ENCODE peak calls at places on chromosomes 3 and 15, in seven cellular contexts. K is CD8-positive, alpha-beta memory T cell; S is PC-3; X is tibial nerve; U is IMR-90; R is heart right ventricle; O is breast epithelium. C is an unnamed sample.

GRCh38 chr3:170044280-170044679 is 6.5 kb downstream of the GPR160 start:
- DNase-seq in X (no peak), R (no peak), O (no peak), K (no peak), S (no peak), U (no peak), C (no peak)

GRCh38 chr15:100994597-100995446 is 75.7 kb downstream of the LRRK1 start:
- DNase-seq in U (no peak), R (no peak), X (no peak), K (no peak), S (no peak), O (no peak), C (no peak)

GRCh38 chr15:45139770-45140169 is 10.0 kb downstream of the DUOX1 start:
- DNase-seq in X (no peak), R (no peak), O (no peak), S (no peak), U (no peak), K (no peak), C (no peak)

GRCh38 chr15:31214864-31215489 is 111.7 kb upstream of the KLF13 start:
- DNase-seq in K (no peak), U (no peak), O (peak; percentile 86), S (peak; percentile 6), X (peak; percentile 38), R (peak; percentile 54), C (peak; percentile 29)

GRCh38 chr15:41948499-41948898 is 23.9 kb downstream of the EHD4 start:
- DNase-seq in K (no peak), S (no peak), R (no peak), U (no peak), O (peak; percentile 35), X (no peak), C (no peak)

GRCh38 chr3:103968751-103969150 is 1398.0 kb upstream of the ALCAM start:
- DNase-seq in U (no peak), K (no peak), S (no peak), X (no peak), R (no peak), O (no peak), C (no peak)

GRCh38 chr3:7000501-7000900 is 139.6 kb downstream of the GRM7 start:
- DNase-seq in S (no peak), R (no peak), K (no peak), X (no peak), O (no peak), U (no peak), C (no peak)

GRCh38 chr3:33790091-33790490 is 8.3 kb upstream of the PDCD6IP start:
- DNase-seq in K (no peak), U (no peak), R (no peak), O (no peak), X (no peak), S (peak; percentile 81), C (no peak)

GRCh38 chr3:164486150-164486549 is 592.1 kb downstream of the SI start:
- DNase-seq in U (no peak), X (no peak), S (no peak), R (no peak), K (no peak), O (no peak), C (no peak)

GRCh38 chr15:69074011-69074842 is 59.7 kb downstream of the NOX5 start:
- DNase-seq in R (peak; percentile 69), O (peak; percentile 44), X (no peak), K (no peak), S (peak; percentile 72), U (peak; percentile 54), C (no peak)

GRCh38 chr3:177977381-177978158 is 558.7 kb upstream of the KCNMB2 start:
- DNase-seq in O (no peak), X (no peak), K (no peak), R (no peak), S (peak; percentile 83), U (peak; percentile 96), C (no peak)

GRCh38 chr3:186938716-186939115 is 8.4 kb downstream of the ST6GAL1 start:
- DNase-seq in K (no peak), R (peak; percentile 25), U (peak; percentile 75), X (no peak), O (no peak), S (no peak), C (peak; percentile 83)

GRCh38 chr3:157103280-157103679 is 56.7 kb downstream of the CCNL1 start:
- DNase-seq in R (no peak), X (no peak), U (no peak), O (no peak), S (no peak), K (no peak), C (no peak)

GRCh38 chr15:52163321-52164190 is 27.6 kb downstream of the GNB5 start:
- DNase-seq in X (no peak), S (no peak), R (no peak), K (no peak), U (no peak), O (no peak), C (no peak)

GRCh38 chr15:34659056-34659455 is 75.6 kb upstream of the GOLGA8B start:
- DNase-seq in U (no peak), S (no peak), R (no peak), X (no peak), O (no peak), K (no peak), C (no peak)

GRCh38 chr15:64701482-64701881 is 73.9 kb downstream of the RBPMS2 start:
- DNase-seq in X (no peak), U (no peak), S (no peak), R (no peak), O (no peak), K (no peak), C (no peak)

GRCh38 chr3:81496407-81497104 is 264.9 kb downstream of the GBE1 start:
- DNase-seq in O (no peak), S (peak; percentile 18), K (no peak), R (no peak), X (no peak), U (no peak), C (no peak)

GRCh38 chr15:65960586-65960985 is 91.3 kb downstream of the RAB11A start:
- DNase-seq in U (no peak), X (no peak), K (no peak), R (no peak), O (no peak), S (no peak), C (no peak)

DNA sequence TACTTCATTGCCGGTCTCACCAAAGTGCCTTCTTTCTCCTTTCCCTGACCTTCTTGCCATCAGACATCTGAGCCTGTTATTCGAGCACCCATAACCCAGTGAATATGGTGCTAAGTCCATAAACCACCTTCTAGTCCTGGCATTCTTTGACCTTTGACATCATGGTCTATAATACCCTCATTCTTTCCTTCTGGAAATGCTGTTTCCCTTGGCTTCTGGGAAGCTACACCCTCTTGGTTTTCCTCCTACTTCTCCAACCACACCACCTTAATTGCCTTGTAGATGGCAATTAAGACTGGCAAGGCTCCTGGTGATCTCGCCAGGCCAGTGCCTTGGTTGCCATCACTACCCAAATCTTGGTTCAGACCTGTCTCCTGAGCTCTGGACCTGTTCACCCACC is 56.1 kb upstream of the TRAK1 start:
- DNase-seq in K (no peak), X (no peak), R (no peak), O (no peak), U (no peak), S (no peak), C (no peak)
- H3K4me1 ChIP-seq in K (no peaks in the 10 kb centered on the region), X (peaks cover 46% of the 10 kb centered on the region), R (peaks cover 67% of the 10 kb centered on the region), O (no peaks in the 10 kb centered on the region), U (peaks cover 47% of the 10 kb centered on the region), S (peaks cover 21% of the 10 kb centered on the region), C (peaks cover 15% of the 10 kb centered on the region)

GRCh38 chr15:78016860-78017259 is 60.7 kb downstream of the TBC1D2B start:
- DNase-seq in R (no peak), S (no peak), O (no peak), K (no peak), X (no peak), U (no peak), C (no peak)

GRCh38 chr15:78021761-78022160 is 55.8 kb downstream of the TBC1D2B start:
- DNase-seq in K (no peak), S (no peak), U (no peak), O (no peak), R (no peak), X (no peak), C (no peak)

GRCh38 chr15:78020007-78020406 is 57.5 kb downstream of the TBC1D2B start:
- DNase-seq in X (no peak), R (no peak), K (no peak), S (no peak), U (no peak), O (no peak), C (no peak)

GRCh38 chr15:78018445-78018844 is 59.1 kb downstream of the TBC1D2B start:
- DNase-seq in U (no peak), S (no peak), O (no peak), X (no peak), K (no peak), R (no peak), C (no peak)

GRCh38 chr15:78018968-78019644 is 58.4 kb downstream of the TBC1D2B start:
- DNase-seq in K (no peak), R (no peak), S (no peak), O (no peak), X (no peak), U (no peak), C (no peak)
- H3K27ac ChIP-seq in K (no peak overlapping the region), R (no peak overlapping the region), S (no peak overlapping the region), O (no peak overlapping the region), X (no peak overlapping the region), U (no peak overlapping the region), C (no peak overlapping the region)

DNA sequence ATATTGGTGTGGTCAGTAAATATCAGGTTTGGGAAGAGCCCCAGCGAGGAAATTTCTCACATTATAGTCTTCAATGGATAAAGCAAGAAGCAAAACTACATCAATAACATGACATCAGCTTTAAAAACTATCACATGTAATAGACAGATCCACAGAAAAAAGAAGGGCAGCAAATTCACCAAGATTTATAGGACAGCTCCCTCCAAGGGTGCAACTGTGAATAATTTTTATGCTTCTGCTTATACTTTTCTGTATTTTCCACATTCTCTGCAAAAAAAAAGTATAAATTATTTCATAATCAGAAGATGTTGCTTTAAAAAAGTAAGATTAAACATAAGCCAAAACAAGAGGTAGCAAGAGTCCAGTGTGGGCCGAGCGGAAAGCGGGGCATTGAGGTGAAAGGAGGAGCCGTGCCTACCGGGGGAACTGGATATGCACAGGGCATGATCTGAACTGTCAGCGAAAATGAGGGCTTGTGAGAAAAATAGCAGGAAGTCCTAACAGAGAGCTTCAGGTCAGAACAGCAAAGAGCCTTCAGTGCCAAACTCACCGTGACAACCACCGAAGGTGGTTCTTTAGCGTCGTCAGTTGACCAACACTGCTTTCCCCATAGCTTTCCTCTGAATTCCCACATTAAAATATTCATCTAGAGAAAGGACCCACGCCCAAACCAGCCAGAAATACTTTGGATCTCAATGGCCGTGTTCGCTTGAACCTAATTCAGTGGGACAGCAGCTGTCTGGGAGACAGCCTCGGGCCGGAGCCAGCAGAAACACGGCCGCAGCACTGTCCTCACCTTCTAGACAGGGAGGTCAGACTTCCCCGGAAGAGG is 59.9 kb downstream of the FAM174B start:
- DNase-seq in K (no peak), U (no peak), X (peak; percentile 33), R (no peak), O (no peak), S (no peak), C (no peak)
- H3K4me1 ChIP-seq in K (no peaks in the 10 kb centered on the region), U (no peaks in the 10 kb centered on the region), X (no peaks in the 10 kb centered on the region), R (peaks cover 7% of the 10 kb centered on the region), O (no peaks in the 10 kb centered on the region), S (no peaks in the 10 kb centered on the region), C (no peaks in the 10 kb centered on the region)

GRCh38 chr3:141385386-141386079 is 17.2 kb downstream of the ZBTB38 start:
- DNase-seq in R (no peak), O (no peak), X (no peak), U (peak; percentile 47), K (no peak), S (no peak), C (no peak)
- H3K27ac ChIP-seq in R (no peak overlapping the region), O (no peak overlapping the region), X (no peak overlapping the region), U (peak overlapping the region; percentile 92), K (no peak overlapping the region), S (no peak overlapping the region), C (no peak overlapping the region)